ENCODE peak calls at places on chromosomes 16 and 17, in four cellular contexts. F, W, U and V are unnamed samples.

GRCh38 chr17:61400058-61400785 is 579 bp downstream of the TBX2 start:
- DNase-seq in F (peak; percentile 39), W (no peak), U (no peak), V (no peak)

GRCh38 chr17:79586131-79586530 is 24.7 kb downstream of the RBFOX3 start:
- DNase-seq in F (no peak), W (no peak), U (no peak), V (no peak)

GRCh38 chr17:73773702-73774101 is 129.5 kb upstream of the SDK2 start:
- DNase-seq in F (no peak), W (no peak), U (no peak), V (no peak)

GRCh38 chr17:73986641-73987177 is 216.8 kb upstream of the RPL38 start:
- DNase-seq in F (no peak), W (no peak), U (no peak), V (no peak)

GRCh38 chr16:83420206-83420760 is 387.5 kb upstream of the HSBP1 start:
- DNase-seq in F (no peak), W (peak; percentile 17), U (no peak), V (peak; percentile 19)

GRCh38 chr16:65195998-65196397 is 74.1 kb upstream of the CDH11 start:
- DNase-seq in F (no peak), W (no peak), U (no peak), V (no peak)

GRCh38 chr17:39742856-39743436 is 5.2 kb downstream of the GRB7 start:
- DNase-seq in F (no peak), W (no peak), U (no peak), V (no peak)

GRCh38 chr17:9900019-9900594 is 5.0 kb downstream of the RCVRN start:
- DNase-seq in F (no peak), W (no peak), U (no peak), V (no peak)

GRCh38 chr16:65315004-65315398 is 193.1 kb upstream of the CDH11 start:
- DNase-seq in F (no peak), W (no peak), U (no peak), V (no peak)

GRCh38 chr17:19262650-19263620 is 25.8 kb downstream of the EPN2 start:
- DNase-seq in F (no peak), W (no peak), U (no peak), V (no peak)

GRCh38 chr17:2111691-2112090 is 56.8 kb downstream of the HIC1 start:
- DNase-seq in F (no peak), W (no peak), U (no peak), V (no peak)

GRCh38 chr17:57823469-57824401 is 26.1 kb downstream of the MRPS23 start:
- DNase-seq in F (no peak), W (no peak), U (no peak), V (no peak)

GRCh38 chr16:1976216-1976520 is 4.3 kb downstream of the TBL3 start:
- DNase-seq in F (no peak), W (no peak), U (no peak), V (no peak)

GRCh38 chr16:28951410-28951943 is 740 bp downstream of the NFATC2IP start:
- DNase-seq in F (peak; percentile 41), W (no peak), U (no peak), V (no peak)

GRCh38 chr16:85908889-85909584 is 10.1 kb downstream of the IRF8 start:
- DNase-seq in F (no peak), W (no peak), U (no peak), V (no peak)

GRCh38 chr17:78680436-78680835 is 101.6 kb downstream of the CYTH1 start:
- DNase-seq in F (no peak), W (no peak), U (no peak), V (no peak)

GRCh38 chr17:31394544-31394943 is 3.1 kb downstream of the RAB11FIP4 start:
- DNase-seq in F (peak; percentile 82), W (peak; percentile 75), U (no peak), V (peak; percentile 56)

GRCh38 chr17:46872421-46872820 is 21.0 kb downstream of the WNT9B start:
- DNase-seq in F (no peak), W (no peak), U (no peak), V (no peak)

GRCh38 chr16:49698416-49698815 is 157.5 kb downstream of the ZNF423 start:
- DNase-seq in F (no peak), W (peak; percentile 48), U (no peak), V (no peak)

GRCh38 chr17:48547839-48548686 is 3.2 kb upstream of the HOXB2 start:
- DNase-seq in F (no peak), W (peak; percentile 60), U (no peak), V (no peak)

GRCh38 chr16:88688013-88688778 is 1.9 kb upstream of the SNAI3 start:
- DNase-seq in F (no peak), W (peak; percentile 99), U (no peak), V (no peak)

GRCh38 chr17:82648761-82649474 is 674 bp upstream of the WDR45B start:
- DNase-seq in F (peak; percentile 57), W (peak; percentile 89), U (no peak), V (no peak)

GRCh38 chr17:59105852-59106462 is 723 bp downstream of the TRIM37 start:
- DNase-seq in F (no peak), W (no peak), U (no peak), V (peak; percentile 34)

GRCh38 chr16:90011908-90012501 is 7.3 kb downstream of the DBNDD1 start:
- DNase-seq in F (no peak), W (no peak), U (no peak), V (no peak)

GRCh38 chr17:7442142-7442541 is 2.7 kb upstream of the CHRNB1 start:
- DNase-seq in F (no peak), W (no peak), U (no peak), V (no peak)

GRCh38 chr17:57539528-57540301 is 205.4 kb downstream of the CCDC182 start:
- DNase-seq in F (no peak), W (no peak), U (no peak), V (no peak)

GRCh38 chr16:177394-177822 is 928 bp downstream of the HBA1 start:
- DNase-seq in F (no peak), W (peak; percentile 18), U (no peak), V (no peak)

GRCh38 chr17:56779898-56780777 is 53.6 kb downstream of the C17orf67 start:
- DNase-seq in F (peak; percentile 81), W (peak; percentile 90), U (no peak), V (peak; percentile 67)

GRCh38 chr17:8133398-8133797 is 9.5 kb upstream of the HES7 start:
- DNase-seq in F (peak; percentile 64), W (no peak), U (no peak), V (no peak)

GRCh38 chr17:830381-830780 is 48.2 kb downstream of the MRM3 start:
- DNase-seq in F (no peak), W (no peak), U (no peak), V (no peak)

GRCh38 chr17:35046740-35047283 is 16.7 kb downstream of the RFFL start:
- DNase-seq in F (no peak), W (peak; percentile 14), U (peak; percentile 81), V (peak; percentile 63)

GRCh38 chr17:9242983-9243382 is 221.7 kb downstream of the NTN1 start:
- DNase-seq in F (no peak), W (no peak), U (no peak), V (no peak)

GRCh38 chr16:46962629-46963028 is 10.8 kb downstream of the DNAJA2 start:
- DNase-seq in F (no peak), W (no peak), U (no peak), V (no peak)

GRCh38 chr17:65987988-65988387 is 203.9 kb downstream of the CEP112 start:
- DNase-seq in F (peak; percentile 13), W (no peak), U (peak; percentile 5), V (peak; percentile 76)

GRCh38 chr17:45143767-45144198 is 4.5 kb upstream of the HEXIM1 start:
- DNase-seq in F (peak; percentile 64), W (no peak), U (no peak), V (no peak)
- TF ChIP-seq NR2C2 in F (no peak), W (no peak), U (no peak), V (no peak)

GRCh38 chr17:63948521-63948920 is 16.4 kb upstream of the CD79B start:
- DNase-seq in F (no peak), W (no peak), U (no peak), V (no peak)

GRCh38 chr17:63945851-63946439 is 13.8 kb upstream of the CD79B start:
- DNase-seq in F (no peak), W (no peak), U (no peak), V (peak; percentile 34)

GRCh38 chr17:63947711-63948330 is 15.7 kb upstream of the CD79B start:
- DNase-seq in F (no peak), W (no peak), U (no peak), V (no peak)

GRCh38 chr17:63944736-63945499 is 12.8 kb upstream of the CD79B start:
- DNase-seq in F (no peak), W (no peak), U (no peak), V (no peak)

GRCh38 chr17:63946440-63947363 is 14.6 kb upstream of the CD79B start:
- DNase-seq in F (peak; percentile 73), W (peak; percentile 90), U (no peak), V (peak; percentile 48)
- TF ChIP-seq NR2C2 in F (no peak), W (no peak), U (no peak), V (peak; percentile 31)

GRCh38 chr17:4789951-4790704 is 1.4 kb downstream of the GLTPD2 start:
- DNase-seq in F (peak; percentile 71), W (peak; percentile 85), U (no peak), V (peak; percentile 69)
- TF ChIP-seq NR2C2 in F (no peak), W (peak; percentile 82), U (no peak), V (peak; percentile 15)

DNA sequence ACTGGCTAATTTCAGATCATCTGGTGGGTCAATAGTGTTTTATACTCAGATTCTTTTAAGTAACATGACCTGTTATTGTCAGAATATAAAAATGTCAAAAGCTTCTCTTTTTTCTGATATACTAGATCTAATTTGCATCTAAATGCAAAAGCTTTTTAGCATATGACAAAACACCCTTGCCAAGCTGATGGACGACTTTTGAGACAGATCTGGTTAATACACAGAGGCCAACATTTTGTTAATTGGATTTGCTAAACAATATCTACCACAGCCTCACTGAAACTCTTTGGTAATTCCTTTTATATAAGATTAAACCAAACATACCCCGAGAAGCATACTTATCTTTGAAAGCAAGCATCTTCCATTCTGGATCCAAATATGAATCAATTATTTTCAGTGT is 10.3 kb upstream of the NOL11 start:
- DNase-seq in F (no peak), W (no peak), U (no peak), V (no peak)
- TF ChIP-seq NR2C2 in F (no peak), W (no peak), U (no peak), V (no peak)

DNA sequence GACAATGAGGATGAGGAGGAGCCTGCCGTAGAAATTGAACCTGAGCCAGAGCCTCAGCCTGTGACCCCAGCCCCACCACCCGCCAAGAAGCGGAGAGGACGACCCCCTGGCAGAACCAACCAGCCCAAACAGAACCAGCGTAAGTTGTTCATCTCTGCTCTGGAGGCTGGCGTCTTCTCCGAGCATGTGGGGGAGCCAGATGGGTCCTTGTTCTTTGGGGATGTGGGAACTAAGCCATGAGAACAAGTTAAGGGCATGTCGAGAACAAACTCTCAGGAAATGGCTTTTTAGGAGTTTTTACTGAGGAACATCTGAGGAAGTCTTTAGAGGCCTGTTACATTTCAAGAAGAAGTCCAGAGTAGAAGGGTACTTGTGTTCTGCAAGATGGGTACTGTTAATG is 8.2 kb upstream of the CARMIL2 start:
- DNase-seq in F (no peak), W (no peak), U (no peak), V (no peak)
- TF ChIP-seq NR2C2 in F (no peak), W (no peak), U (no peak), V (no peak)

GRCh38 chr17:49565948-49566491 is 9.7 kb upstream of the NXPH3 start:
- DNase-seq in F (no peak), W (no peak), U (no peak), V (no peak)
- TF ChIP-seq NR2C2 in F (no peak), W (no peak), U (no peak), V (no peak)